ENCODE peak calls at places on chromosomes 1 and 21, in six cellular contexts. One of them, this sample, is unnamed.

GRCh38 chr21:16071082-16071481 is 341.3 kb downstream of the USP25 start:
- DNase-seq in PC-3: no peak
- DNase-seq in BJ: no peak
- DNase-seq in heart left ventricle: no peak
- DNase-seq in type B pancreatic cell: no peak
- DNase-seq in NB4: no peak
- DNase-seq in this sample: no peak

GRCh38 chr1:155127672-155128468 is at the start of gene EFNA1:
- DNase-seq in PC-3: peak; percentile 74
- DNase-seq in BJ: no peak
- DNase-seq in heart left ventricle: peak; percentile 74
- DNase-seq in type B pancreatic cell: no peak
- DNase-seq in NB4: peak; percentile 47
- DNase-seq in this sample: no peak

GRCh38 chr1:3785458-3786157 is 10.7 kb downstream of the LRRC47 start:
- DNase-seq in PC-3: peak; percentile 49
- DNase-seq in BJ: no peak
- DNase-seq in heart left ventricle: no peak
- DNase-seq in type B pancreatic cell: no peak
- DNase-seq in NB4: peak; percentile 37
- DNase-seq in this sample: no peak

GRCh38 chr1:145784409-145784808 is 39.5 kb downstream of the RNF115 start:
- DNase-seq in PC-3: no peak
- DNase-seq in BJ: no peak
- DNase-seq in heart left ventricle: no peak
- DNase-seq in type B pancreatic cell: no peak
- DNase-seq in NB4: no peak
- DNase-seq in this sample: no peak

GRCh38 chr21:18840239-18840638 is 436.7 kb upstream of the TMPRSS15 start:
- DNase-seq in PC-3: peak; percentile 75
- DNase-seq in BJ: no peak
- DNase-seq in heart left ventricle: no peak
- DNase-seq in type B pancreatic cell: no peak
- DNase-seq in NB4: peak; percentile 34
- DNase-seq in this sample: no peak

GRCh38 chr1:244834596-244835275 is 722 bp upstream of the COX20 start:
- DNase-seq in PC-3: peak; percentile 90
- DNase-seq in BJ: peak; percentile 72
- DNase-seq in heart left ventricle: peak; percentile 90
- DNase-seq in type B pancreatic cell: peak; percentile 95
- DNase-seq in NB4: peak; percentile 97
- DNase-seq in this sample: peak; percentile 94

GRCh38 chr1:84086189-84086588 is 57.9 kb upstream of the PRKACB start:
- DNase-seq in PC-3: no peak
- DNase-seq in BJ: no peak
- DNase-seq in heart left ventricle: no peak
- DNase-seq in type B pancreatic cell: no peak
- DNase-seq in NB4: no peak
- DNase-seq in this sample: no peak

GRCh38 chr1:198346178-198346577 is 189.4 kb downstream of the NEK7 start:
- DNase-seq in PC-3: no peak
- DNase-seq in BJ: no peak
- DNase-seq in heart left ventricle: no peak
- DNase-seq in type B pancreatic cell: no peak
- DNase-seq in NB4: no peak
- DNase-seq in this sample: no peak

GRCh38 chr1:68141079-68141800 is 90.8 kb upstream of the DIRAS3 start:
- DNase-seq in PC-3: no peak
- DNase-seq in BJ: no peak
- DNase-seq in heart left ventricle: no peak
- DNase-seq in type B pancreatic cell: no peak
- DNase-seq in NB4: no peak
- DNase-seq in this sample: no peak

GRCh38 chr1:227273557-227273956 is 44.7 kb downstream of the CDC42BPA start:
- DNase-seq in PC-3: peak; percentile 84
- DNase-seq in BJ: no peak
- DNase-seq in heart left ventricle: no peak
- DNase-seq in type B pancreatic cell: no peak
- DNase-seq in NB4: peak; percentile 51
- DNase-seq in this sample: no peak

GRCh38 chr1:14910947-14911721 is 242.4 kb upstream of the TMEM51 start:
- DNase-seq in PC-3: no peak
- DNase-seq in BJ: no peak
- DNase-seq in heart left ventricle: no peak
- DNase-seq in type B pancreatic cell: no peak
- DNase-seq in NB4: no peak
- DNase-seq in this sample: no peak

GRCh38 chr1:31393463-31393862 is 19.6 kb upstream of the SERINC2 start:
- DNase-seq in PC-3: no peak
- DNase-seq in BJ: no peak
- DNase-seq in heart left ventricle: no peak
- DNase-seq in type B pancreatic cell: no peak
- DNase-seq in NB4: no peak
- DNase-seq in this sample: no peak

GRCh38 chr1:31398246-31398645 is 14.8 kb upstream of the SERINC2 start:
- DNase-seq in PC-3: no peak
- DNase-seq in BJ: no peak
- DNase-seq in heart left ventricle: no peak
- DNase-seq in type B pancreatic cell: no peak
- DNase-seq in NB4: no peak
- DNase-seq in this sample: no peak

GRCh38 chr1:31397360-31398095 is 15.5 kb upstream of the SERINC2 start:
- DNase-seq in PC-3: no peak
- DNase-seq in BJ: no peak
- DNase-seq in heart left ventricle: no peak
- DNase-seq in type B pancreatic cell: no peak
- DNase-seq in NB4: peak; percentile 44
- DNase-seq in this sample: no peak

GRCh38 chr1:31394628-31395193 is 18.3 kb upstream of the SERINC2 start:
- DNase-seq in PC-3: peak; percentile 93
- DNase-seq in BJ: no peak
- DNase-seq in heart left ventricle: peak; percentile 83
- DNase-seq in type B pancreatic cell: peak; percentile 89
- DNase-seq in NB4: peak; percentile 86
- DNase-seq in this sample: peak; percentile 91

DNA sequence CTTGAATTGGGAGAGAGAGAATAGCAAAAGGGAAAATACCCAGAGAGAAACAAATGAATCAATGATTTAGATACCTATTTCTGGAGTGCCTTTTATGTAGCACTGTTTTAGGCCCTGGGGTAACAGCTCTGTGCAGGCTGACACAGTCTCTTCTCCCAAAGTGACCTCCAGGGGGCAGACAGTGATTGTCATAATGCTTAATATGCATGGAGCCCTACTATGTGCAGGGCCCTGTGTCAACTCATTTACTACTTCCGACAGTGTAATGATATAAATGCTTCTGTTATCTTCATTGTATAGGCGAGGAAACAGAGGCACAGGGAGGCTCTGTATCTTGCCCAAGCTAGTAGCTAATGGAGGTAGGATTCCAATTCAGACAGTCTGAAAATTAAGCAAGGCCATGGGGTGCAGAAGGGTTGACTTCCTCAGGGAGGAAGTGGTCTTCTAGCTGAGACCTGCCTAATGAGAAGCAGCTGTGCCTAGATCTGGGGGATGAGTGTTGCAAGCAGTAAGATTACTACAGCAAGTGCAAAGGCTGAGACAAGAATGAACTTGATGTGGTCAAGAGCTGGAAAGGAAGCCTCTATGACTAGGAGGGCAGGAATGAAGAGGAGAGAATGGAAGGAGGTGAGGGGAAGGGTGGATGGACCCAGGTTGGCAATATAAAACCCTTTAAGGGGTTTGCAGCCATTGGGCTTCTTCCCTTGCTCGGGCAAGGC is 16.2 kb upstream of the SERINC2 start:
- DNase-seq in PC-3: no peak
- DNase-seq in BJ: peak; percentile 91
- DNase-seq in heart left ventricle: no peak
- DNase-seq in type B pancreatic cell: no peak
- DNase-seq in NB4: peak; percentile 95
- DNase-seq in this sample: no peak
- TF ChIP-seq CTCF in PC-3: peak; percentile 65
- TF ChIP-seq CTCF in BJ: peak; percentile 63
- TF ChIP-seq CTCF in heart left ventricle: no peak
- TF ChIP-seq CTCF in type B pancreatic cell: peak; percentile 57
- TF ChIP-seq CTCF in NB4: peak; percentile 60
- TF ChIP-seq CTCF in this sample: peak; percentile 37

DNA sequence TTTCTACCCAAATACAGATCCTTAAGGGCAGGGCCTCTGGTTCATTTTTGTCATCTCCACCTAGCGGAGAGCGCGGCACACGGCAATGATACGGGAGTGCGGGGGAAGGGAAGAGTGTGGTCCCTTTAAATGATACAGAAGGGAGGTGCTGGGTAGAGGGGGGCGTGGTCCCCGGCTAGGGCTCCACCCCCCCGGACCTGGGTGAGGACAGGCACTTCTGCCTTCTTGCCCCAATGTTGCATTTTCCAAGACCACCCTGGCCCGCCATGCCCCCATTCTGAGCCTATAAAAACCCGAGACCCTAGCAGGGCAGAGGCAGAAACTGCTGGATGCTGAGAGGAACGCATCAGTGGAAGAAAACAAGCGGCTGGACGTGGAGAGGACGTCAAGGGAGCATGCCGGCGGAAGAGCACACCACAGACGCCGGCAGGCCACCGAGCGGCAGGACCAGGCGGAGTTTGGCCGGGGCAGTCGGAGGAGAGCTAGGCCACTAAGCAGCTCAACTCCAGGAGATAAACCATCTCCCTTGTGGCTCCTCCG is 30.0 kb downstream of the LRRC3 start:
- DNase-seq in PC-3: no peak
- DNase-seq in BJ: no peak
- DNase-seq in heart left ventricle: no peak
- DNase-seq in type B pancreatic cell: peak; percentile 82
- DNase-seq in NB4: no peak
- DNase-seq in this sample: no peak
- TF ChIP-seq CTCF in PC-3: no peak
- TF ChIP-seq CTCF in BJ: peak; percentile 12
- TF ChIP-seq CTCF in heart left ventricle: no peak
- TF ChIP-seq CTCF in type B pancreatic cell: peak; percentile 78
- TF ChIP-seq CTCF in NB4: no peak
- TF ChIP-seq CTCF in this sample: peak; percentile 35

GRCh38 chr1:12339410-12339809 is 109.6 kb downstream of the VPS13D start:
- DNase-seq in PC-3: peak; percentile 31
- DNase-seq in BJ: no peak
- DNase-seq in heart left ventricle: no peak
- DNase-seq in type B pancreatic cell: no peak
- DNase-seq in NB4: no peak
- DNase-seq in this sample: no peak
- TF ChIP-seq CTCF in PC-3: peak; percentile 43
- TF ChIP-seq CTCF in BJ: no peak
- TF ChIP-seq CTCF in heart left ventricle: peak; percentile 18
- TF ChIP-seq CTCF in type B pancreatic cell: peak; percentile 51
- TF ChIP-seq CTCF in NB4: no peak
- TF ChIP-seq CTCF in this sample: no peak

GRCh38 chr1:107480548-107480947 is 339.7 kb downstream of the NTNG1 start:
- DNase-seq in PC-3: no peak
- DNase-seq in BJ: no peak
- DNase-seq in heart left ventricle: no peak
- DNase-seq in type B pancreatic cell: no peak
- DNase-seq in NB4: no peak
- DNase-seq in this sample: no peak
- TF ChIP-seq CTCF in PC-3: no peak
- TF ChIP-seq CTCF in BJ: peak; percentile 11
- TF ChIP-seq CTCF in heart left ventricle: no peak
- TF ChIP-seq CTCF in type B pancreatic cell: no peak
- TF ChIP-seq CTCF in NB4: no peak
- TF ChIP-seq CTCF in this sample: no peak

DNA sequence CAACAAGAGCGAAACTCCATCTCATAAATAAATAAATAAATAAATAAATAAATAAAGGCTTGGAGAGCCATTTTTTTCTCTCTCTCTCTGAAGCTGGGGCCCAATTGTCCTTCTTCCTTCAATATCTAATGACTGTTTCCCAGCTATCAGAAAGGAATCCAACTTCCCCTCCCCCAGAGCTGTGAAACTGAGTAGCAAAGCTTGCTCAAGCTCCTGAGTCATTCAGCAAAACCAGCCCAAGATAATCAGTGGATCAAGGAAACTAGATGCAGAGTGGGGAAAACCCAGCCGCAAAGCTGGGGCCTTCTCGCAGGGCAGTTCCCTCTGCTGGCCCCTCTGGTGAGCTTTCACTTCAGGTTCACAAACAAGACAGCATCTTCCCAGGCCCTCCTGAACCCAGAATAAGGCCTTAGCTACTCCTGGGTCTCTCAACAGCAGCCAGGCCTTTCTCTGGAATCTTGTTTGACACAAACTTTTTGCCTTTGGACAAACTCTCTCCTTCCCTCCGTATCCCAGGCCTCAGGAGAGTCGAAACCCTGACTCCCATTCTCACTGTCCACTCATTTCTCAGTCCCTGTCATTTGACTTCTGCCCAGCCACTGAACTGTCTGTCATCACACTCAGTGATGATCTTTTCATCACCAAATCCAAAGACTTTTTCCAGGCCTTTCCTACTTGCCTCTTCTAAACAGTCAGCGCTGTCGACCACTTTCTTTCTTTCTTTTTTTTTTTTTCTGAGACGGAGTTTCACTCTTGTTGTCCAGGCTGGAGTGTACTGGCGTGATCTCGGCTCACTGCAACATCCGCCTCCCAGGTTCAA is 18.0 kb upstream of the PTP4A2 start:
- DNase-seq in PC-3: peak; percentile 98
- DNase-seq in BJ: peak; percentile 97
- DNase-seq in heart left ventricle: peak; percentile 78
- DNase-seq in type B pancreatic cell: peak; percentile 73
- DNase-seq in NB4: peak; percentile 94
- DNase-seq in this sample: no peak
- TF ChIP-seq CTCF in PC-3: peak; percentile 48
- TF ChIP-seq CTCF in BJ: peak; percentile 62
- TF ChIP-seq CTCF in heart left ventricle: peak; percentile 24
- TF ChIP-seq CTCF in type B pancreatic cell: no peak
- TF ChIP-seq CTCF in NB4: peak; percentile 36
- TF ChIP-seq CTCF in this sample: peak; percentile 33

GRCh38 chr21:31618696-31619430 is 40.6 kb upstream of the SOD1 start:
- DNase-seq in PC-3: no peak
- DNase-seq in BJ: no peak
- DNase-seq in heart left ventricle: no peak
- DNase-seq in type B pancreatic cell: no peak
- DNase-seq in NB4: peak; percentile 33
- DNase-seq in this sample: no peak

GRCh38 chr21:31624961-31625491 is 34.5 kb upstream of the SOD1 start:
- DNase-seq in PC-3: no peak
- DNase-seq in BJ: no peak
- DNase-seq in heart left ventricle: no peak
- DNase-seq in type B pancreatic cell: no peak
- DNase-seq in NB4: no peak
- DNase-seq in this sample: no peak

GRCh38 chr21:31624181-31624580 is 35.3 kb upstream of the SOD1 start:
- DNase-seq in PC-3: no peak
- DNase-seq in BJ: no peak
- DNase-seq in heart left ventricle: no peak
- DNase-seq in type B pancreatic cell: no peak
- DNase-seq in NB4: no peak
- DNase-seq in this sample: no peak

GRCh38 chr21:31622397-31622796 is 37.1 kb upstream of the SOD1 start:
- DNase-seq in PC-3: no peak
- DNase-seq in BJ: no peak
- DNase-seq in heart left ventricle: no peak
- DNase-seq in type B pancreatic cell: no peak
- DNase-seq in NB4: no peak
- DNase-seq in this sample: no peak

GRCh38 chr21:31623664-31624063 is 35.8 kb upstream of the SOD1 start:
- DNase-seq in PC-3: peak; percentile 26
- DNase-seq in BJ: no peak
- DNase-seq in heart left ventricle: no peak
- DNase-seq in type B pancreatic cell: no peak
- DNase-seq in NB4: peak; percentile 16
- DNase-seq in this sample: no peak
- TF ChIP-seq CTCF in PC-3: peak; percentile 47
- TF ChIP-seq CTCF in BJ: no peak
- TF ChIP-seq CTCF in heart left ventricle: no peak
- TF ChIP-seq CTCF in type B pancreatic cell: peak; percentile 52
- TF ChIP-seq CTCF in NB4: no peak
- TF ChIP-seq CTCF in this sample: peak; percentile 23